ENCODE peak calls at places on chromosome 20, in four cellular contexts. Q is HS-27A, U is iPS-NIHi11, W is NCI-H1092 treated with DMSO at 0.1 percent for 48 hours. X is an unnamed sample.

GRCh38 chr20:22404609-22405170 is 179.7 kb downstream of the FOXA2 start:
- DNase-seq in U (no peak), Q (no peak), W (peak; percentile 35), X (no peak)

GRCh38 chr20:38986663-38987062 is 24.5 kb downstream of the DHX35 start:
- DNase-seq in Q (no peak), W (no peak), U (no peak), X (no peak)

GRCh38 chr20:34472246-34472925 is 43.8 kb upstream of the DYNLRB1 start:
- DNase-seq in U (no peak), W (no peak), Q (peak; percentile 53), X (no peak)

GRCh38 chr20:45934046-45934586 is 367 bp upstream of the PCIF1 start:
- DNase-seq in Q (peak; percentile 26), U (peak; percentile 60), W (peak; percentile 77), X (peak; percentile 83)

GRCh38 chr20:61447950-61448349 is 195.9 kb downstream of the CDH4 start:
- DNase-seq in W (no peak), U (peak; percentile 49), Q (no peak), X (no peak)

GRCh38 chr20:36745234-36745926 is 510 bp downstream of the NDRG3 start:
- DNase-seq in U (no peak), W (peak; percentile 41), Q (no peak), X (peak; percentile 36)

GRCh38 chr20:44601801-44602204 is 19.4 kb downstream of the PKIG start:
- DNase-seq in U (no peak), Q (no peak), W (peak; percentile 8), X (peak; percentile 16)

GRCh38 chr20:49913399-49914047 is 1.8 kb downstream of the SPATA2 start:
- DNase-seq in W (no peak), U (no peak), Q (no peak), X (peak; percentile 45)

X was measured in G401.